ENCODE peak calls at places on chromosomes 5 and 9, in five cellular contexts. T, U, Z, I and E are unnamed samples. For H3K27me3, the result is how much of the 10 kb centered on the place peaks cover.

GRCh38 chr9:13001989-13002580 is 227.3 kb downstream of the LURAP1L start:
- DNase-seq in T (no peak), Z (no peak), I (no peak), U (no peak), E (no peak)

GRCh38 chr5:53109436-53110127 is at the start of gene MOCS2:
- DNase-seq in I (peak), U (peak), T (peak), Z (peak), E (peak)

GRCh38 chr9:69951411-69951810 is 92.2 kb upstream of the MAMDC2 start:
- DNase-seq in Z (peak), I (no peak), U (no peak), T (peak), E (no peak)

GRCh38 chr5:54889826-54890225 is 95.6 kb downstream of the ESM1 start:
- DNase-seq in U (no peak), I (no peak), T (peak), Z (peak), E (no peak)

GRCh38 chr5:65055938-65056337 is 287.2 kb downstream of the CWC27 start:
- DNase-seq in U (no peak), T (no peak), Z (no peak), I (no peak), E (no peak)

GRCh38 chr5:104498281-104498680 is 935.7 kb upstream of the NUDT12 start:
- DNase-seq in U (no peak), T (peak), Z (peak), I (no peak), E (no peak)

GRCh38 chr9:112753725-112754124 is 3.2 kb downstream of the SNX30 start:
- DNase-seq in T (peak), Z (peak), U (no peak), I (no peak), E (no peak)

GRCh38 chr5:27191786-27192505 is 153.6 kb upstream of the CDH9 start:
- DNase-seq in T (peak), Z (peak), I (no peak), U (no peak), E (no peak)

GRCh38 chr5:131206772-131207171 is 36.0 kb downstream of the LYRM7 start:
- DNase-seq in Z (no peak), I (no peak), U (no peak), T (no peak), E (no peak)

DNA sequence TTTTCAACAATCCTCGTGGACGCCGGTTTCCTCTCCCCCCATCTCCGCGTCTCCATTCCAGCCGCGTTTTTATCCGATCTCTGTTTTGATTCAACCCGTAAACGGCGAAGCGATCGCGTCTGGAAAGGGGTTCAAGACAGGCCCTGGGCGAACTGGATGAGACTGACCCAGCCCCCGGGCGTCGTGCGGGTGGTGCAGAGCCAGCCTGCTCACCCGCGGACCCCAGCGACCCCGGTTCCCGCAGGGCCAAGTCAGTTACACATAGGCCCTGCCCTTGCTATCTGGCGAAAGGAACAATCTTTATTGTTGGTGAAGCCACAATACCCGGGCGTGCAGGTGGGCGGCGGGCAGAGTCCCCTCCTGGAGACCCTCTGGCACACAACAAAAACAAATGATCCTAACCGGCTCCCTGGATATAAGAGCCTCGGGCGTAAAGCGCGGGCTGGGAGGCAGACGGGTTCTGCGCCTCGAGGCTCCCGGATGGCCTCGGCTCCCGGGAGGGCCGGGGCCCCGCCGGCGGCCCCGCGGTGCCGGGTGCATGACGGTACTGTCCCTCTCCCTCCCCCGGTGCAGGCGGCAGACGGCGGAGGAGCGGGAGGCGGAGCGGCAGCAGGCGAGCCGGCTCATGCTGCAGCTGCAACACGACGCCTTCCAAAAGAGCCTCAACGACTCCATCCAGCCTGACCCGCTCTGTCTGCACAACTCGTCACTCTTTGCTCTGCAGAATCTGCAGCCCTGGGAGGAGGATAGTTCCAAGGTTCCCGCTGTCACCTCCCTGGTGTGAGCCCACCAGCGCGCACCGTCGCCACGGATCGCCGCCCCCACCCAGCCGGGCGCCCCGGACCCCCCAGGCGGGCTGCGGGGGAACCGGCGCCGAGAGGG is 2.0 kb downstream of the TLX3 start:
- DNase-seq in T (no peak), U (peak), Z (peak), I (no peak), E (no peak)
- H3K27me3 ChIP-seq in T (half or more), U (half or more), Z (half or more), I (half or more), E (half or more)

DNA sequence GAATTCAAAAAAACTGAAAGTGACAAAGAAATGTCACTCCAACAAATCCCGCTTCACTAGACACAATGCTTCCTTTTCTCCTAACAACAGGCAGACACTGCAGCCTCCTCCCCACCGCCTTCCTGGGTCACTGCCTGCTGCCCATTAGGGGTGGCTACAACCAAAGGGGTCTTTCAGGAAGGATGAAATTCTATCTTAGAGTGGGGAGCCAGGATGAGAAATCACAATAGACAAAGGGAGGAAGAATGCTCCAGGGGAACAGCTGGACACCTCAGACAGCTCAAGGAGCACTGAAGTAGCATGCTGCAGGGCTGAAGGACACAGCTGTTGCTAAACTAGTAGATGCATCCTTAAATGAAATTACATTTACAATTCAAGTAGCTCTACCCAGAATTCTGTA is 54.2 kb downstream of the PRELID2 start:
- DNase-seq in U (no peak), Z (no peak), I (no peak), T (no peak), E (no peak)
- TF ChIP-seq CTCF in U (no peak), Z (no peak), I (no peak), T (no peak), E (no peak)

GRCh38 chr9:132410642-132411041 is 631 bp downstream of the CFAP77 start:
- DNase-seq in U (no peak), Z (no peak), I (no peak), T (no peak), E (no peak)

GRCh38 chr9:132411091-132411508 is 1.1 kb downstream of the CFAP77 start:
- DNase-seq in Z (peak), I (peak), T (peak), U (no peak), E (peak)

GRCh38 chr9:132412089-132412488 is 2.1 kb downstream of the CFAP77 start:
- DNase-seq in T (peak), U (no peak), Z (no peak), I (no peak), E (no peak)

GRCh38 chr9:132418743-132419363 is 8.8 kb downstream of the CFAP77 start:
- DNase-seq in T (no peak), U (no peak), I (no peak), Z (no peak), E (no peak)

DNA sequence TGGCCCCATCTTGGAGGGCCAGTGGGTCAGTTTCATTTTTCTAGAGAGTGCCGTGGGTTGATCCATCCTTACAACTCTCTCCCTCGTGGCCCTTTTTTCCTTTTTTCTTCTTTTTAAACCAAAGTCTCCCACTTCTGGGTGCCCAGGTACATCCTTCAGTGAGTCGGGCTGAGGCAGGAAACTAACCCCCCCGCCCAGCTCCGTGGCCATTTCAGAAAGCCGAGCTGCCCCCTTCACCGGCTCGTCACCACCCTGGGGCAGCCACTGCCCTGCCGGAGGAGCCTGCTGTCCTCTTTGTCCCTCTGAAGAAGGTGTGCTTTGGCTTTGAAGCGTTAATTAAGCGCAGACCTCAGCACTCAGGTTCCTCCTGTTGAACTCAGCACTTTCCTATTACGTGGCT is 5.2 kb downstream of the CFAP77 start:
- DNase-seq in U (no peak), T (no peak), I (no peak), Z (no peak), E (no peak)
- H3K27me3 ChIP-seq in U (half or more), T (under half), I (under half), Z (half or more), E (half or more)

GRCh38 chr9:127955294-127956015 is 17.8 kb upstream of the DPM2 start:
- DNase-seq in Z (peak), U (no peak), T (no peak), I (peak), E (peak)
- TF ChIP-seq CTCF in Z (no peak), U (peak), T (peak), I (peak), E (peak)

GRCh38 chr9:134693011-134693410 is 51.4 kb downstream of the COL5A1 start:
- DNase-seq in U (no peak), I (no peak), Z (no peak), T (no peak), E (no peak)
- H3K27me3 ChIP-seq in U (under half), I (under half), Z (under half), T (under half), E (under half)

DNA sequence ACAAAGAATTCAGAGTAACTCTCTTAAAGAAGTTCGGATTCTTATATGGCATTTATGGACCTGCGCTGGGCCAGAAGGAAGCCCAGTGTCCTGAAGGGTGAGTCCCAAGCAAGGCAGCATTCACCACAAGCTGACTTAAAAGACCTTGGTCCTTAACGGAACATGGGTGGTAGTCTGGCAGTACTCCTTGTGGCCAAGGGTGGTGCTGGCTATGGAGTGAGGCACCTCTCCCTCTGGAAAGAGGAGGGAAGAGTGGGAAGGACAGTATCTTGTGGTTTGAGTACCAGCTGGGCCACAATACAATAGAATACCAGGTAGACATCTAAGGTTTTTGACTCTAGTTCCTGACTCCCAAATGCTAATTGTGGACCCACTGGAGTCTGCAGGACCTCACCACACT is 425.7 kb upstream of the CYLC2 start:
- DNase-seq in U (no peak), I (no peak), T (no peak), Z (no peak), E (no peak)
- TF ChIP-seq CTCF in U (no peak), I (no peak), T (no peak), Z (no peak), E (no peak)

DNA sequence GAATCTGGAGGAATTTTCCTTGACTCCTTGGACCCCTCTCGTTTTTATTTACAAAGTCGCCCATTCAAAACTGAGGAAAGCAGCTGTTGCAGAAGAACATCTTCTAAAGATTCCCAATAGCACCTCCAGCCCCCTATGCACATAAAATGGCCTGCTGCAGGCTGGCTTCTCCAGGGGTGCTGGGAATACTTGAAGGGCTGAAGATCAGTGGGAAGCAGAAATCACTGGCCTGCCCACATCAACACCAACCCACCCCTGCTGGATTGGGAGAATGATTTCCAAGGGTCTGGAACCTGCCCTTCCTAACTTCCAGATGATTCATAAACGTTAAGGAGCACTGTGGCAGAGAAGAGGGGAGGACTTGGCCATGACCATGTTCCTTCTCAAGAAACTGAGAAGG is 3.0 kb upstream of the FOXE1 start:
- DNase-seq in T (no peak), U (no peak), Z (no peak), I (no peak), E (no peak)
- H3K27me3 ChIP-seq in T (half or more), U (half or more), Z (half or more), I (half or more), E (half or more)

GRCh38 chr9:108142504-108143201 is 653.1 kb upstream of the KLF4 start:
- DNase-seq in I (peak), Z (peak), U (peak), T (peak), E (peak)
- TF ChIP-seq CTCF in I (no peak), Z (no peak), U (no peak), T (peak), E (peak)